ENCODE peak calls at places on chromosomes 2 and 18, in nine cellular contexts. D is HepG2, W is A549, A is HL-60, I is K562, X is HCT116, L is GM23338, C is GM12878, S is SK-N-SH. E is an unnamed sample.

GRCh38 chr18:51266736-51267135 is 69.3 kb upstream of the MEX3C start:
- DNase-seq in D (no peak), S (no peak), L (no peak), C (no peak), W (no peak), I (no peak), X (no peak), A (peak; percentile 93), E (no peak)

GRCh38 chr2:178484245-178485041 is 4.2 kb downstream of the PLEKHA3 start:
- DNase-seq in X (no peak), S (no peak), C (no peak), A (no peak), D (no peak), W (no peak), I (no peak), L (no peak), E (no peak)

GRCh38 chr18:26771524-26771923 is 94.0 kb downstream of the AQP4 start:
- DNase-seq in L (peak; percentile 73), I (no peak), C (no peak), D (peak; percentile 6), W (no peak), A (no peak), X (no peak), S (no peak), E (peak; percentile 5)

GRCh38 chr2:85243101-85244072 is 84.4 kb downstream of the TGOLN2 start:
- DNase-seq in A (no peak), S (peak; percentile 66), D (peak; percentile 50), C (no peak), I (peak; percentile 75), W (peak; percentile 73), L (peak; percentile 87), X (no peak), E (no peak)

GRCh38 chr2:238431431-238431830 is 4.7 kb downstream of the ASB1 start:
- DNase-seq in A (no peak), I (no peak), X (no peak), S (no peak), L (no peak), W (no peak), D (no peak), C (no peak), E (no peak)

GRCh38 chr2:118177932-118178331 is 89.7 kb downstream of the INSIG2 start:
- DNase-seq in W (no peak), X (no peak), L (no peak), D (no peak), C (no peak), S (no peak), I (no peak), A (no peak), E (no peak)

GRCh38 chr2:157087373-157088005 is 170.0 kb upstream of the GALNT5 start:
- DNase-seq in A (no peak), D (no peak), X (no peak), W (no peak), I (no peak), S (no peak), C (no peak), L (no peak), E (no peak)

GRCh38 chr18:9916067-9916684 is 2.4 kb downstream of the VAPA start:
- DNase-seq in D (no peak), I (no peak), L (peak; percentile 47), A (no peak), C (no peak), W (no peak), S (no peak), X (no peak), E (no peak)

GRCh38 chr18:22471546-22472131 is 53.9 kb upstream of the CTAGE1 start:
- DNase-seq in X (no peak), C (no peak), W (no peak), A (no peak), L (no peak), D (no peak), S (no peak), I (no peak), E (no peak)

GRCh38 chr2:29811378-29811777 is 110.0 kb downstream of the ALK start:
- DNase-seq in D (no peak), I (no peak), A (no peak), W (no peak), S (no peak), C (no peak), X (no peak), L (no peak), E (no peak)

DNA sequence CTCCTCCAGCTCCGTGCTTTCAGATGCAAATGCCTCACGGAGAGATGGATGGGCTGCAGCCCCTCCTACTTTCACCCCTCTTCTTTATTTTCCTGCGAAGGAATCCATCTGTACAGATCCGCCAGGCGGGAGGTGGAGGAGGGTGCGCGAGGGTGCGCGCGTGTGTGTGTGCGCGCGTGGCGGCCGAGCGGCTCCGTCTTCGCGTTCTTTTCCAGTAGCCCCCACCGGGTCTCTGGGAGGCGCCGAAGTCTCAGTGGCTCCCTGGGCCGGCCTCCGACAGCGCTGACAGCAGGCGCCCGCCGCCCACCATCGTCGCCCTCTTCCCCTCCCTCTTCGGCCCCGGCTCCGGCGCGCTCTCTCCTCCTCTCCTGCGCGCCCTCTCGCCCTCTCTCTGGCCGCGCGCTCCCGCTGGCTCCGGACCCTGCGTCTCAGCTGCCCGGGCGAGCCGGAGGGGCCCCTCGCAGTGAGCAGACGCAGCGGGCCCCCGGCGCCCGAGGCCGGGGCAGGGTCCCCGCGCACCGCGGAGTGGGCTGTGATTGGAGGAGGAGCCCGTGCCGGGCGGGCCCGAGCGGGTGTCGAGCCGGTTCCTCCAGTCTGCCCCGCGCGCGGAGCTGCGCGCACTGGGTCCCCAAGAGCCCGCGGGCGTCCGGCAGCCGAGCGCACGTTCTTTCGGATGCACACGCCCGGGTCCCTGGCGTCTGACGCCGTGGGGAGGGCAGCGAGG is at the start of gene CDH7:
- DNase-seq in D (no peak), L (peak; percentile 58), W (no peak), S (peak; percentile 72), X (no peak), C (no peak), A (no peak), I (no peak), E (no peak)
- H3K4me3 ChIP-seq in D (no peak within 1 kb of the TSS), L (peak within 1 kb of the TSS; percentile 81), W (peak within 1 kb of the TSS; percentile 38), S (no peak within 1 kb of the TSS), X (no peak within 1 kb of the TSS), C (no peak within 1 kb of the TSS), A (no peak within 1 kb of the TSS), I (no peak within 1 kb of the TSS), E (no peak within 1 kb of the TSS)

DNA sequence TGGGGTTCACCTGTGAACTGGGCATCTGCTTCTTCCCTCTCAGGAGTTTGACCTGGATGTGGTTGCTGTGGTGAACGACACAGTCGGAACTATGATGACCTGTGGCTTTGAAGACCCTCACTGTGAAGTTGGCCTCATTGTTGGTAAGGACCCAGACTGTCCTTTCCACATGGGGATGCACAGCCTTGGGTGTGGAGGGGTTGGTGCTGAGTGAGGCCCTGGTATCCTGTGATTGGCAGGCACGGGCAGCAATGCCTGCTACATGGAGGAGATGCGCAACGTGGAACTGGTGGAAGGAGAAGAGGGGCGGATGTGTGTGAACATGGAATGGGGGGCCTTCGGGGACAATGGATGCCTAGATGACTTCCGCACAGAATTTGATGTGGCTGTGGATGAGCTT is 52.3 kb downstream of the HK2 start:
- DNase-seq in X (no peak), W (no peak), I (no peak), D (no peak), S (no peak), C (no peak), L (no peak), A (no peak), E (no peak)
- TF ChIP-seq REST in X (no peak), W (no peak), I (no peak), D (no peak), S (no peak), C (no peak), L (no peak), A (no peak), E (no peak)

GRCh38 chr2:20061940-20062339 is 10.5 kb upstream of the LAPTM4A start:
- DNase-seq in W (no peak), C (no peak), L (no peak), X (no peak), A (no peak), S (no peak), I (no peak), D (no peak), E (no peak)

GRCh38 chr2:20061476-20061875 is 10.0 kb upstream of the LAPTM4A start:
- DNase-seq in C (no peak), A (no peak), L (no peak), X (no peak), D (no peak), I (no peak), W (no peak), S (no peak), E (no peak)

GRCh38 chr2:20064841-20065240 is 13.4 kb upstream of the LAPTM4A start:
- DNase-seq in S (no peak), D (no peak), I (no peak), A (no peak), X (no peak), C (no peak), W (no peak), L (no peak), E (no peak)

GRCh38 chr2:20064421-20064820 is 13.0 kb upstream of the LAPTM4A start:
- DNase-seq in C (no peak), X (no peak), S (no peak), W (no peak), L (no peak), D (no peak), I (no peak), A (no peak), E (no peak)

GRCh38 chr2:20062615-20063545 is 11.5 kb upstream of the LAPTM4A start:
- DNase-seq in A (no peak), D (no peak), X (no peak), C (no peak), I (no peak), W (no peak), S (no peak), L (no peak), E (no peak)
- TF ChIP-seq CTCF in A (no peak), D (no peak), X (no peak), C (no peak), I (no peak), W (no peak), S (no peak), L (no peak), E (no peak)

GRCh38 chr2:240556553-240557100 is 1.2 kb downstream of the ANKMY1 start:
- DNase-seq in S (peak; percentile 70), C (no peak), X (no peak), D (peak; percentile 57), I (peak; percentile 30), W (peak; percentile 56), L (peak; percentile 79), A (no peak), E (no peak)
- H3K4me3 ChIP-seq in S (peak overlapping the region; percentile 51), C (no peak overlapping the region), X (no peak overlapping the region), D (no peak overlapping the region), I (no peak overlapping the region), W (no peak overlapping the region), L (peak overlapping the region; percentile 56), A (no peak overlapping the region), E (no peak overlapping the region)